ENCODE peak calls at places on chromosome 18, in seven cellular contexts. S is suprapubic skin, O is endothelial cell, X is Caco-2, Q is psoas muscle, U is left ventricle myocardium inferior, V is LNCaP clone FGC. L is an unnamed sample.

GRCh38 chr18:47901624-47902362 is 28.7 kb downstream of the SMAD2 start:
- DNase-seq in S (no peak), O (no peak), X (no peak), Q (no peak), U (no peak), V (no peak), L (no peak)

GRCh38 chr18:23740105-23740830 is 51.0 kb downstream of the LAMA3 start:
- DNase-seq in S (no peak), O (no peak), X (no peak), Q (no peak), U (no peak), V (no peak), L (no peak)

GRCh38 chr18:45161850-45162249 is 453.4 kb upstream of the SLC14A2 start:
- DNase-seq in S (no peak), O (no peak), X (no peak), Q (no peak), U (no peak), V (no peak), L (no peak)

GRCh38 chr18:33901894-33902512 is 322.7 kb downstream of the NOL4 start:
- DNase-seq in S (no peak), O (no peak), X (no peak), Q (no peak), U (no peak), V (no peak), L (no peak)

GRCh38 chr18:79944746-79945117 is 6.7 kb downstream of the SLC66A2 start:
- DNase-seq in S (no peak), O (no peak), X (no peak), Q (no peak), U (no peak), V (no peak), L (peak)

GRCh38 chr18:36476433-36476832 is 178.9 kb downstream of the FHOD3 start:
- DNase-seq in S (no peak), O (no peak), X (no peak), Q (no peak), U (no peak), V (no peak), L (no peak)

GRCh38 chr18:7479756-7480155 is 87.4 kb upstream of the PTPRM start:
- DNase-seq in S (no peak), O (no peak), X (no peak), Q (no peak), U (no peak), V (no peak), L (no peak)

GRCh38 chr18:55586841-55587240 is 1.2 kb downstream of the TCF4 start:
- DNase-seq in S (no peak), O (no peak), X (no peak), Q (no peak), U (no peak), V (no peak), L (no peak)

GRCh38 chr18:65016631-65017371 is 734.0 kb upstream of the CDH7 start:
- DNase-seq in S (no peak), O (no peak), X (no peak), Q (no peak), U (no peak), V (no peak), L (no peak)

GRCh38 chr18:49656098-49656591 is 94.3 kb downstream of the LIPG start:
- DNase-seq in S (no peak), O (no peak), X (no peak), Q (no peak), U (no peak), V (no peak), L (no peak)

GRCh38 chr18:74453011-74453571 is 4.0 kb downstream of the DIPK1C start:
- DNase-seq in S (no peak), O (no peak), X (no peak), Q (no peak), U (no peak), V (no peak), L (no peak)

GRCh38 chr18:72468011-72468710 is 76.0 kb downstream of the CBLN2 start:
- DNase-seq in S (no peak), O (no peak), X (no peak), Q (no peak), U (no peak), V (no peak), L (no peak)

GRCh38 chr18:79903071-79903635 is 48.3 kb downstream of the SLC66A2 start:
- DNase-seq in S (peak), O (no peak), X (no peak), Q (no peak), U (no peak), V (no peak), L (no peak)

GRCh38 chr18:9849407-9849961 is 36.3 kb upstream of the TXNDC2 start:
- DNase-seq in S (peak), O (peak), X (no peak), Q (peak), U (peak), V (peak), L (no peak)

GRCh38 chr18:48769006-48769646 is 181.6 kb downstream of the SMAD7 start:
- DNase-seq in S (no peak), O (no peak), X (no peak), Q (peak), U (no peak), V (no peak), L (no peak)

GRCh38 chr18:70415823-70416488 is 127.1 kb downstream of the SOCS6 start:
- DNase-seq in S (no peak), O (no peak), X (no peak), Q (no peak), U (no peak), V (no peak), L (no peak)

GRCh38 chr18:41071826-41072225 is 883.2 kb upstream of the PIK3C3 start:
- DNase-seq in S (no peak), O (no peak), X (no peak), Q (no peak), U (no peak), V (no peak), L (no peak)

GRCh38 chr18:22279741-22280452 is 110.5 kb downstream of the GATA6 start:
- DNase-seq in S (no peak), O (no peak), X (no peak), Q (no peak), U (no peak), V (no peak), L (no peak)

GRCh38 chr18:40179647-40180175 is 1775.3 kb upstream of the PIK3C3 start:
- DNase-seq in S (no peak), O (no peak), X (no peak), Q (no peak), U (no peak), V (no peak), L (no peak)

GRCh38 chr18:13420969-13421686 is 202.6 kb downstream of the LDLRAD4 start:
- DNase-seq in S (peak), O (no peak), X (no peak), Q (no peak), U (no peak), V (no peak), L (no peak)

GRCh38 chr18:13287372-13287771 is 68.8 kb downstream of the LDLRAD4 start:
- DNase-seq in S (no peak), O (no peak), X (no peak), Q (no peak), U (no peak), V (no peak), L (no peak)

GRCh38 chr18:36130883-36131653 is 1.4 kb downstream of the ELP2 start:
- DNase-seq in S (no peak), O (no peak), X (no peak), Q (no peak), U (no peak), V (no peak), L (no peak)

GRCh38 chr18:78376036-78376435 is 603.6 kb upstream of the SALL3 start:
- DNase-seq in S (no peak), O (no peak), X (no peak), Q (no peak), U (no peak), V (no peak), L (no peak)

GRCh38 chr18:45838302-45839070 is 13.0 kb downstream of the SIGLEC15 start:
- DNase-seq in S (no peak), O (no peak), X (no peak), Q (peak), U (no peak), V (no peak), L (no peak)

GRCh38 chr18:46148810-46149209 is 44.6 kb downstream of the HAUS1 start:
- DNase-seq in S (no peak), O (peak), X (peak), Q (no peak), U (no peak), V (peak), L (no peak)

GRCh38 chr18:26803643-26804042 is 61.9 kb downstream of the AQP4 start:
- DNase-seq in S (no peak), O (no peak), X (no peak), Q (no peak), U (no peak), V (no peak), L (no peak)
- TF ChIP-seq CTCF in S (no peak), O (no peak), X (no peak), Q (no peak), U (no peak), V (peak), L (no peak)

DNA sequence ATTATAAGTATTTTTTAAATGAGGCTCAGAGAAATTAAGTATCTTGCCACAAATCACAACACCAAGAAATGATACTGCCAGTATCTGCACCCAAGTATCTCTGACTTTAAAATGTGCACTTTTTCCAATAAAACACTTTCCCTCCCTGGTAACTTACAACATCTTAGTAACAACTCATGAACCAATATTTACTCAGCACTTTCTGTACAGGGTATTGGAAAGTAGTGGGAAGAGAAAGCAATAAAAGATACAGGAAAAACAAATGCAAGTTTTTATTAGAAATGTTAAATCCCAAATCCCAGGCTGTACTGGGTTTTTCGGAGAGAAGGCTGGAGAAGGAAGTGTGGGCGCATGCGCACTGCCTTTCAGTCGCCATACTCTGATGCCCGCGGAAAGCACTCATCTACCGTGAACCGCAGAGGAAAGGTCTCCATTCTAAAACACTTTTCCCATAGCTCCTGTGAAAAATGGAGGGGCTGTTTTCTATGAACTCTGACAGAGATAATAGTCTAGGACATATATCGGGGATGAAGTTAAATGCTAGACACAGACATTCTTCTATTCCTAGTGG is 52.1 kb downstream of the L3MBTL4 start:
- DNase-seq in S (no peak), O (no peak), X (no peak), Q (no peak), U (no peak), V (peak), L (no peak)
- TF ChIP-seq CTCF in S (no peak), O (no peak), X (no peak), Q (no peak), U (no peak), V (no peak), L (no peak)

GRCh38 chr18:61893304-61893970 is 630 bp upstream of the RNF152 start:
- DNase-seq in S (peak), O (peak), X (no peak), Q (peak), U (peak), V (no peak), L (no peak)

GRCh38 chr18:61896118-61896517 is 3.3 kb upstream of the RNF152 start:
- DNase-seq in S (no peak), O (no peak), X (no peak), Q (no peak), U (no peak), V (no peak), L (no peak)

GRCh38 chr18:61892683-61893303 is at the start of gene RNF152:
- DNase-seq in S (peak), O (peak), X (no peak), Q (peak), U (peak), V (no peak), L (no peak)

GRCh38 chr18:61894751-61895524 is 2.1 kb upstream of the RNF152 start:
- DNase-seq in S (no peak), O (no peak), X (no peak), Q (no peak), U (no peak), V (no peak), L (no peak)

GRCh38 chr18:61893971-61894750 is 1.4 kb upstream of the RNF152 start:
- DNase-seq in S (peak), O (peak), X (peak), Q (peak), U (peak), V (peak), L (no peak)
- TF ChIP-seq CTCF in S (no peak), O (no peak), X (peak), Q (peak), U (peak), V (peak), L (no peak)

GRCh38 chr18:812673-813404 is 797 bp upstream of the YES1 start:
- DNase-seq in S (peak), O (peak), X (peak), Q (peak), U (peak), V (peak), L (peak)

GRCh38 chr18:816088-816653 is 4.1 kb upstream of the YES1 start:
- DNase-seq in S (no peak), O (no peak), X (no peak), Q (no peak), U (no peak), V (no peak), L (no peak)

GRCh38 chr18:815353-815752 is 3.3 kb upstream of the YES1 start:
- DNase-seq in S (no peak), O (no peak), X (no peak), Q (no peak), U (no peak), V (no peak), L (no peak)

GRCh38 chr18:813405-814071 is 1.5 kb upstream of the YES1 start:
- DNase-seq in S (no peak), O (no peak), X (no peak), Q (no peak), U (no peak), V (no peak), L (no peak)

DNA sequence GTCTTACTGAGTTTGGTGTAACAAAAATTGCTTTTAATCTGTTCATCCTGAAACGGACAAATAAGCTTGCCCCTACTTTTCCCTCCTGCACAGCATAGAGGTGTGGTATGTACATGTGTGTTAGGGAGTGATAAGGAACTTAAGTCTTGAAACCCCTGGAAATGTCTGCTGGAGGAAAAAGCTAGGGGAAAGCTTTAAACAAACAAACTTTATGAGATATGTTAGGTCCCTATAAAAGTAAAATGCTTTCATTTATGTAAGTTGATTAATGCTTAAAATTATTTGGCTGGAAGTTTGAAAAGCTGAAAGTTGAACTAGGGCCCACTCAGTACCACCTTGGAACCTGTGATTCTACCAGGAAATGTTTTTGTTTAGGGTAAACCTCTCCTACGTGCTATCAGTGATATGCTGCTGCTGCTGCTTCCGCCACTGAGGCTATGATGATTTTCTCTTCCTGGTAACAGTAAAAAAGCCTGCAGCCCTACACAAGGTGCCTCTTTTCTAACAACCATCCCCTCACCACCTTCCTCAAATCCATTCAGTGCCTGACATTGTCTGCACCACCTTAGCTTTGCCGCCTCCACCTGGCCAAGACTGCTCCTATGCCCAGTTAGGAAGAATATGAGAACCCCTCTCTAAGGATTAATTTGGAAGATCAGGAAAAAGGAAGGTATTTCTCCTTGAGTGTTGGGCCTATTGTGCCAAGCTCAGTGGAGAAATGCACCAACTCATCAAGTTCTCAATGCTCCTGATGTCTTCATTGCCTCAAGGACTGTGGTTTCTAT is 2.5 kb upstream of the YES1 start:
- DNase-seq in S (no peak), O (peak), X (no peak), Q (no peak), U (no peak), V (no peak), L (no peak)
- TF ChIP-seq CTCF in S (no peak), O (no peak), X (no peak), Q (no peak), U (no peak), V (peak), L (no peak)

GRCh38 chr18:76988827-76989646 is 143.5 kb downstream of the MBP start:
- DNase-seq in S (no peak), O (no peak), X (no peak), Q (no peak), U (no peak), V (no peak), L (no peak)
- TF ChIP-seq CTCF in S (no peak), O (no peak), X (no peak), Q (no peak), U (no peak), V (no peak), L (no peak)